ENCODE peak calls at places on chromosomes 13 and 19, in eight cellular contexts. One of them, this sample, is unnamed. For H3K4me1, the result is how much of the 10 kb centered on the place peaks cover.

GRCh38 chr13:95073826-95074345 is 227.4 kb downstream of the ABCC4 start:
- DNase-seq in Panc1: no peak
- DNase-seq in K562: no peak
- DNase-seq in GM23338: no peak
- DNase-seq in upper lobe of left lung: no peak
- DNase-seq in endothelial cell of umbilical vein: no peak
- DNase-seq in breast epithelium: no peak
- DNase-seq in H1: no peak
- DNase-seq in this sample: no peak

GRCh38 chr13:41099986-41100385 is 32.6 kb downstream of the KBTBD6 start:
- DNase-seq in Panc1: no peak
- DNase-seq in K562: no peak
- DNase-seq in GM23338: no peak
- DNase-seq in upper lobe of left lung: no peak
- DNase-seq in endothelial cell of umbilical vein: no peak
- DNase-seq in breast epithelium: no peak
- DNase-seq in H1: no peak
- DNase-seq in this sample: no peak

GRCh38 chr19:644363-644762 is 4.7 kb downstream of the FGF22 start:
- DNase-seq in Panc1: no peak
- DNase-seq in K562: no peak
- DNase-seq in GM23338: no peak
- DNase-seq in upper lobe of left lung: no peak
- DNase-seq in endothelial cell of umbilical vein: no peak
- DNase-seq in breast epithelium: no peak
- DNase-seq in H1: no peak
- DNase-seq in this sample: no peak

GRCh38 chr13:66492479-66492878 is 737.7 kb downstream of the PCDH9 start:
- DNase-seq in Panc1: no peak
- DNase-seq in K562: peak
- DNase-seq in GM23338: peak
- DNase-seq in upper lobe of left lung: no peak
- DNase-seq in endothelial cell of umbilical vein: peak
- DNase-seq in breast epithelium: no peak
- DNase-seq in H1: no peak
- DNase-seq in this sample: no peak

GRCh38 chr13:113820813-113821651 is 42.8 kb downstream of the GAS6 start:
- DNase-seq in Panc1: no peak
- DNase-seq in K562: peak
- DNase-seq in GM23338: no peak
- DNase-seq in upper lobe of left lung: peak
- DNase-seq in endothelial cell of umbilical vein: peak
- DNase-seq in breast epithelium: peak
- DNase-seq in H1: no peak
- DNase-seq in this sample: no peak

GRCh38 chr19:49151339-49152217 is 3.6 kb downstream of the HRC start:
- DNase-seq in Panc1: peak
- DNase-seq in K562: peak
- DNase-seq in GM23338: peak
- DNase-seq in upper lobe of left lung: peak
- DNase-seq in endothelial cell of umbilical vein: peak
- DNase-seq in breast epithelium: peak
- DNase-seq in H1: peak
- DNase-seq in this sample: no peak

GRCh38 chr19:35436477-35437141 is 11.4 kb upstream of the FFAR2 start:
- DNase-seq in Panc1: no peak
- DNase-seq in K562: no peak
- DNase-seq in GM23338: no peak
- DNase-seq in upper lobe of left lung: peak
- DNase-seq in endothelial cell of umbilical vein: peak
- DNase-seq in breast epithelium: no peak
- DNase-seq in H1: no peak
- DNase-seq in this sample: no peak

GRCh38 chr19:42850981-42851717 is 28.4 kb downstream of the PSG1 start:
- DNase-seq in Panc1: peak
- DNase-seq in K562: no peak
- DNase-seq in GM23338: no peak
- DNase-seq in upper lobe of left lung: peak
- DNase-seq in endothelial cell of umbilical vein: no peak
- DNase-seq in breast epithelium: no peak
- DNase-seq in H1: no peak
- DNase-seq in this sample: no peak

GRCh38 chr13:101230271-101230890 is 185.9 kb downstream of the NALCN start:
- DNase-seq in Panc1: no peak
- DNase-seq in K562: no peak
- DNase-seq in GM23338: peak
- DNase-seq in upper lobe of left lung: no peak
- DNase-seq in endothelial cell of umbilical vein: no peak
- DNase-seq in breast epithelium: no peak
- DNase-seq in H1: no peak
- DNase-seq in this sample: no peak

GRCh38 chr19:35908977-35909683 is 1.0 kb upstream of the TYROBP start:
- DNase-seq in Panc1: no peak
- DNase-seq in K562: peak
- DNase-seq in GM23338: no peak
- DNase-seq in upper lobe of left lung: peak
- DNase-seq in endothelial cell of umbilical vein: no peak
- DNase-seq in breast epithelium: no peak
- DNase-seq in H1: no peak
- DNase-seq in this sample: no peak

GRCh38 chr13:64591981-64592380 is 2638.2 kb downstream of the PCDH9 start:
- DNase-seq in Panc1: no peak
- DNase-seq in K562: no peak
- DNase-seq in GM23338: no peak
- DNase-seq in upper lobe of left lung: no peak
- DNase-seq in endothelial cell of umbilical vein: no peak
- DNase-seq in breast epithelium: no peak
- DNase-seq in H1: no peak
- DNase-seq in this sample: no peak

GRCh38 chr19:39969681-39970423 is 1.1 kb upstream of the PSMC4 start:
- DNase-seq in Panc1: no peak
- DNase-seq in K562: no peak
- DNase-seq in GM23338: no peak
- DNase-seq in upper lobe of left lung: no peak
- DNase-seq in endothelial cell of umbilical vein: no peak
- DNase-seq in breast epithelium: no peak
- DNase-seq in H1: no peak
- DNase-seq in this sample: no peak

GRCh38 chr19:5292843-5293606 is 47.6 kb downstream of the PTPRS start:
- DNase-seq in Panc1: no peak
- DNase-seq in K562: peak
- DNase-seq in GM23338: peak
- DNase-seq in upper lobe of left lung: peak
- DNase-seq in endothelial cell of umbilical vein: peak
- DNase-seq in breast epithelium: peak
- DNase-seq in H1: peak
- DNase-seq in this sample: no peak

GRCh38 chr13:43331676-43332075 is 308.3 kb downstream of the DNAJC15 start:
- DNase-seq in Panc1: no peak
- DNase-seq in K562: no peak
- DNase-seq in GM23338: no peak
- DNase-seq in upper lobe of left lung: no peak
- DNase-seq in endothelial cell of umbilical vein: no peak
- DNase-seq in breast epithelium: no peak
- DNase-seq in H1: no peak
- DNase-seq in this sample: no peak

GRCh38 chr19:39038098-39038497 is 5.7 kb upstream of the FBXO27 start:
- DNase-seq in Panc1: no peak
- DNase-seq in K562: peak
- DNase-seq in GM23338: peak
- DNase-seq in upper lobe of left lung: peak
- DNase-seq in endothelial cell of umbilical vein: peak
- DNase-seq in breast epithelium: no peak
- DNase-seq in H1: no peak
- DNase-seq in this sample: no peak

GRCh38 chr13:113493315-113493951 is 2.9 kb upstream of the DCUN1D2 start:
- DNase-seq in Panc1: peak
- DNase-seq in K562: peak
- DNase-seq in GM23338: no peak
- DNase-seq in upper lobe of left lung: no peak
- DNase-seq in endothelial cell of umbilical vein: peak
- DNase-seq in breast epithelium: no peak
- DNase-seq in H1: no peak
- DNase-seq in this sample: no peak

GRCh38 chr13:93559718-93560117 is 333.1 kb downstream of the GPC6 start:
- DNase-seq in Panc1: peak
- DNase-seq in K562: no peak
- DNase-seq in GM23338: no peak
- DNase-seq in upper lobe of left lung: no peak
- DNase-seq in endothelial cell of umbilical vein: no peak
- DNase-seq in breast epithelium: no peak
- DNase-seq in H1: no peak
- DNase-seq in this sample: no peak

GRCh38 chr13:91359071-91359470 is 11.6 kb downstream of the MIR17HG start:
- DNase-seq in Panc1: no peak
- DNase-seq in K562: peak
- DNase-seq in GM23338: no peak
- DNase-seq in upper lobe of left lung: no peak
- DNase-seq in endothelial cell of umbilical vein: no peak
- DNase-seq in breast epithelium: no peak
- DNase-seq in H1: no peak
- DNase-seq in this sample: no peak

GRCh38 chr13:91355826-91356710 is 8.6 kb downstream of the MIR17HG start:
- DNase-seq in Panc1: no peak
- DNase-seq in K562: no peak
- DNase-seq in GM23338: no peak
- DNase-seq in upper lobe of left lung: no peak
- DNase-seq in endothelial cell of umbilical vein: no peak
- DNase-seq in breast epithelium: no peak
- DNase-seq in H1: no peak
- DNase-seq in this sample: no peak

GRCh38 chr13:91358384-91358776 is 10.9 kb downstream of the MIR17HG start:
- DNase-seq in Panc1: no peak
- DNase-seq in K562: peak
- DNase-seq in GM23338: no peak
- DNase-seq in upper lobe of left lung: no peak
- DNase-seq in endothelial cell of umbilical vein: no peak
- DNase-seq in breast epithelium: no peak
- DNase-seq in H1: no peak
- DNase-seq in this sample: no peak

GRCh38 chr13:91356919-91357612 is 9.6 kb downstream of the MIR17HG start:
- DNase-seq in Panc1: no peak
- DNase-seq in K562: no peak
- DNase-seq in GM23338: no peak
- DNase-seq in upper lobe of left lung: no peak
- DNase-seq in endothelial cell of umbilical vein: no peak
- DNase-seq in breast epithelium: no peak
- DNase-seq in H1: no peak
- DNase-seq in this sample: no peak

DNA sequence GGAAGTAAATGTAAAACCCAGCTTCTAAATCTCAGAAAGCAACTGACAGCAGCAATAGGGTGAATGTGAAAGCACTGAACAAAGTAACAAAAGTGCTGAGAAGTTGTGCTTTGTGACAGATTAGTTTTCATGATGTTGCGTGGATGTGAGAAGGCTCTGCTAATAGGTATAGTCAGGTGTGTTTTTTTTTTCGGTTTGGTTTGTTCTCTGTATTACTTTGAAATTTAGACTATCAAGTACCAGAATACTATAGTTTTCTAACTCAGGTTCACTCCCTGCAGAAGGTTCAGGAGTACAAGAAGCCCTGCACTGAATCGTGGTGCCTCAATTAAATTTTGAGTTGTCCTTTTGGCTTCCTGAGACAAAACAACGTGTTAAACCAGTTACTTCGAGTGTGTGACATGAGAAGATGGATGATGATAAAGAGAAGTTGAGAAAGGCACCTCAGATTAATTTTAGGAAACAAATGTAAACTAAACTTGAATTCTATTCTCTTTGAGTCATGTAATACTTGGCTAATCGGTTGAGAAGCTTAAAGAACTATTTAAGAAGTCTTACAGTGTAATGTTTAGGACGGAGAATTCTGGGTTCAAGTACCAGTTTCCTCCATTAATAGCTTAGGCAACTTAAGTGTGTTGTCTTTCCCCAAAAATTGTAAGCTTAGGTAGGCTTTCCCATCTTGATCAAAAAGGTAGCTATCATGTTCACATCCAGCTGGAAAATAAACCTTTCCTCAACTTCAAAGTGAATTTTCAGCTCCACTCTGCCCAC is 10.3 kb downstream of the MIR17HG start:
- DNase-seq in Panc1: no peak
- DNase-seq in K562: no peak
- DNase-seq in GM23338: no peak
- DNase-seq in upper lobe of left lung: no peak
- DNase-seq in endothelial cell of umbilical vein: no peak
- DNase-seq in breast epithelium: no peak
- DNase-seq in H1: no peak
- DNase-seq in this sample: no peak
- TF ChIP-seq POLR2AphosphoS5 in Panc1: no peak
- TF ChIP-seq POLR2AphosphoS5 in K562: no peak
- TF ChIP-seq POLR2AphosphoS5 in GM23338: no peak
- TF ChIP-seq POLR2AphosphoS5 in upper lobe of left lung: no peak
- TF ChIP-seq POLR2AphosphoS5 in endothelial cell of umbilical vein: no peak
- TF ChIP-seq POLR2AphosphoS5 in breast epithelium: no peak
- TF ChIP-seq POLR2AphosphoS5 in H1: peak
- TF ChIP-seq POLR2AphosphoS5 in this sample: no peak

GRCh38 chr19:45478454-45479238 is 10.8 kb downstream of the FOSB start:
- DNase-seq in Panc1: peak
- DNase-seq in K562: peak
- DNase-seq in GM23338: peak
- DNase-seq in upper lobe of left lung: peak
- DNase-seq in endothelial cell of umbilical vein: peak
- DNase-seq in breast epithelium: peak
- DNase-seq in H1: no peak
- DNase-seq in this sample: no peak
- H3K4me3 ChIP-seq in Panc1: peak
- H3K4me3 ChIP-seq in K562: peak
- H3K4me3 ChIP-seq in GM23338: peak
- H3K4me3 ChIP-seq in upper lobe of left lung: peak
- H3K4me3 ChIP-seq in endothelial cell of umbilical vein: peak
- H3K4me3 ChIP-seq in breast epithelium: peak
- H3K4me3 ChIP-seq in H1: peak
- H3K4me3 ChIP-seq in this sample: peak

DNA sequence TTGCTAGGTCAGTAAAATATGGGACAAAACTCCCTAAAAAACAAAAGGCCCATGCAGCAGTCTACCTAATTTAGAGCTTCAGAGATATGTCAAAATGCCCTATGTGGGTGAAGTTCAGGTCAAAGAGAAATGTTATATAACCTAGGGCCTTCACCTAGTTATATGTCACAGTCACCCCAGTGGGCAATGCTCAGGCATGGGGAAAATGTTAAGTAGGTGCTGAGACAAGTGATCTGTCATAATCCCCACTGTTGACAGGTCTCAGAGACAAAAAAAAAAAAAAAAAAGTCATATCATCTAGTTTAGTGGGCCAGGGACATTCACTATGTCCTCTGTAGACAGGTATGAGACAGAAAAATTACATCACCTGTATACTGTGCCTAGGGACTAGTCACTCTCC is 128.6 kb upstream of the ZNF91 start:
- DNase-seq in Panc1: no peak
- DNase-seq in K562: no peak
- DNase-seq in GM23338: no peak
- DNase-seq in upper lobe of left lung: no peak
- DNase-seq in endothelial cell of umbilical vein: no peak
- DNase-seq in breast epithelium: no peak
- DNase-seq in H1: no peak
- DNase-seq in this sample: no peak
- H3K4me1 ChIP-seq in Panc1: under half
- H3K4me1 ChIP-seq in K562: under half
- H3K4me1 ChIP-seq in GM23338: under half
- H3K4me1 ChIP-seq in upper lobe of left lung: under half
- H3K4me1 ChIP-seq in endothelial cell of umbilical vein: under half
- H3K4me1 ChIP-seq in breast epithelium: under half
- H3K4me1 ChIP-seq in H1: under half
- H3K4me1 ChIP-seq in this sample: under half

GRCh38 chr19:16067205-16067938 is 8.9 kb upstream of the TPM4 start:
- DNase-seq in Panc1: no peak
- DNase-seq in K562: no peak
- DNase-seq in GM23338: no peak
- DNase-seq in upper lobe of left lung: peak
- DNase-seq in endothelial cell of umbilical vein: peak
- DNase-seq in breast epithelium: peak
- DNase-seq in H1: no peak
- DNase-seq in this sample: no peak
- TF ChIP-seq POLR2AphosphoS5 in Panc1: no peak
- TF ChIP-seq POLR2AphosphoS5 in K562: no peak
- TF ChIP-seq POLR2AphosphoS5 in GM23338: no peak
- TF ChIP-seq POLR2AphosphoS5 in upper lobe of left lung: no peak
- TF ChIP-seq POLR2AphosphoS5 in endothelial cell of umbilical vein: peak
- TF ChIP-seq POLR2AphosphoS5 in breast epithelium: peak
- TF ChIP-seq POLR2AphosphoS5 in H1: no peak
- TF ChIP-seq POLR2AphosphoS5 in this sample: peak

This sample was measured in vagina.